ENCODE peak calls at places on chromosomes 4 and X, in ten cellular contexts. One of them, this sample, is unnamed.

GRCh38 chr4:88320780-88321373 is 36.5 kb upstream of the PPM1K start:
- DNase-seq in sigmoid colon: no peak
- DNase-seq in DND-41: peak; percentile 59
- DNase-seq in pancreas: no peak
- DNase-seq in aorta: no peak
- DNase-seq in body of pancreas: no peak
- DNase-seq in OCI-LY7: peak; percentile 89
- DNase-seq in Caco-2: no peak
- DNase-seq in heart right ventricle: no peak
- DNase-seq in effector memory CD4-positive, alpha-beta T cell: no peak
- DNase-seq in this sample: peak; percentile 33

GRCh38 chr4:179625391-179625790 is 2183.2 kb upstream of the AGA start:
- DNase-seq in aorta: no peak
- DNase-seq in heart right ventricle: no peak
- DNase-seq in DND-41: no peak
- DNase-seq in body of pancreas: no peak
- DNase-seq in Caco-2: no peak
- DNase-seq in OCI-LY7: no peak
- DNase-seq in sigmoid colon: no peak
- DNase-seq in effector memory CD4-positive, alpha-beta T cell: no peak
- DNase-seq in pancreas: no peak
- DNase-seq in this sample: no peak

GRCh38 chr4:10694826-10695209 is 10.2 kb upstream of the CLNK start:
- DNase-seq in effector memory CD4-positive, alpha-beta T cell: no peak
- DNase-seq in DND-41: no peak
- DNase-seq in Caco-2: no peak
- DNase-seq in body of pancreas: no peak
- DNase-seq in pancreas: no peak
- DNase-seq in sigmoid colon: no peak
- DNase-seq in aorta: no peak
- DNase-seq in heart right ventricle: no peak
- DNase-seq in OCI-LY7: no peak
- DNase-seq in this sample: no peak

GRCh38 chr4:119626943-119627266 is 1.7 kb downstream of the PDE5A start:
- DNase-seq in aorta: no peak
- DNase-seq in DND-41: no peak
- DNase-seq in effector memory CD4-positive, alpha-beta T cell: no peak
- DNase-seq in body of pancreas: no peak
- DNase-seq in sigmoid colon: no peak
- DNase-seq in heart right ventricle: no peak
- DNase-seq in OCI-LY7: no peak
- DNase-seq in Caco-2: peak; percentile 53
- DNase-seq in pancreas: no peak
- DNase-seq in this sample: no peak

GRCh38 chrX:78548012-78548411 is 111.1 kb downstream of the RTL3 start:
- DNase-seq in body of pancreas: no peak
- DNase-seq in OCI-LY7: no peak
- DNase-seq in DND-41: no peak
- DNase-seq in aorta: no peak
- DNase-seq in sigmoid colon: no peak
- DNase-seq in heart right ventricle: no peak
- DNase-seq in pancreas: no peak
- DNase-seq in effector memory CD4-positive, alpha-beta T cell: no peak
- DNase-seq in Caco-2: no peak
- DNase-seq in this sample: no peak

GRCh38 chr4:46441116-46441859 is 51.4 kb upstream of the GABRA2 start:
- DNase-seq in body of pancreas: no peak
- DNase-seq in aorta: no peak
- DNase-seq in sigmoid colon: no peak
- DNase-seq in OCI-LY7: no peak
- DNase-seq in heart right ventricle: no peak
- DNase-seq in pancreas: no peak
- DNase-seq in effector memory CD4-positive, alpha-beta T cell: no peak
- DNase-seq in DND-41: no peak
- DNase-seq in Caco-2: no peak
- DNase-seq in this sample: no peak

GRCh38 chr4:13484749-13485345 is 707 bp upstream of the RAB28 start:
- DNase-seq in pancreas: no peak
- DNase-seq in effector memory CD4-positive, alpha-beta T cell: no peak
- DNase-seq in aorta: no peak
- DNase-seq in sigmoid colon: no peak
- DNase-seq in heart right ventricle: no peak
- DNase-seq in OCI-LY7: peak; percentile 49
- DNase-seq in body of pancreas: no peak
- DNase-seq in Caco-2: no peak
- DNase-seq in DND-41: no peak
- DNase-seq in this sample: no peak

GRCh38 chr4:82801910-82802521 is 3.4 kb upstream of the SCD5 start:
- DNase-seq in sigmoid colon: no peak
- DNase-seq in pancreas: no peak
- DNase-seq in body of pancreas: peak; percentile 42
- DNase-seq in effector memory CD4-positive, alpha-beta T cell: no peak
- DNase-seq in DND-41: no peak
- DNase-seq in OCI-LY7: peak; percentile 12
- DNase-seq in aorta: no peak
- DNase-seq in Caco-2: no peak
- DNase-seq in heart right ventricle: no peak
- DNase-seq in this sample: no peak

GRCh38 chr4:120842046-120842445 is 80.5 kb downstream of the PRDM5 start:
- DNase-seq in effector memory CD4-positive, alpha-beta T cell: no peak
- DNase-seq in heart right ventricle: no peak
- DNase-seq in body of pancreas: no peak
- DNase-seq in sigmoid colon: no peak
- DNase-seq in OCI-LY7: no peak
- DNase-seq in DND-41: no peak
- DNase-seq in pancreas: no peak
- DNase-seq in aorta: no peak
- DNase-seq in Caco-2: no peak
- DNase-seq in this sample: no peak

GRCh38 chr4:15231265-15232091 is 196.4 kb upstream of the C1QTNF7 start:
- DNase-seq in effector memory CD4-positive, alpha-beta T cell: peak; percentile 57
- DNase-seq in Caco-2: peak; percentile 67
- DNase-seq in heart right ventricle: peak; percentile 44
- DNase-seq in pancreas: peak; percentile 37
- DNase-seq in sigmoid colon: peak; percentile 91
- DNase-seq in body of pancreas: peak; percentile 72
- DNase-seq in aorta: peak; percentile 87
- DNase-seq in OCI-LY7: peak; percentile 79
- DNase-seq in DND-41: peak; percentile 82
- DNase-seq in this sample: peak; percentile 72

GRCh38 chr4:146275370-146275769 is 61.0 kb downstream of the REELD1 start:
- DNase-seq in heart right ventricle: no peak
- DNase-seq in Caco-2: no peak
- DNase-seq in effector memory CD4-positive, alpha-beta T cell: no peak
- DNase-seq in pancreas: no peak
- DNase-seq in body of pancreas: no peak
- DNase-seq in OCI-LY7: no peak
- DNase-seq in sigmoid colon: no peak
- DNase-seq in DND-41: no peak
- DNase-seq in aorta: no peak
- DNase-seq in this sample: no peak

GRCh38 chr4:66694716-66695115 is 850.6 kb downstream of the CENPC start:
- DNase-seq in sigmoid colon: no peak
- DNase-seq in DND-41: no peak
- DNase-seq in heart right ventricle: no peak
- DNase-seq in aorta: no peak
- DNase-seq in body of pancreas: no peak
- DNase-seq in effector memory CD4-positive, alpha-beta T cell: no peak
- DNase-seq in OCI-LY7: no peak
- DNase-seq in pancreas: peak; percentile 13
- DNase-seq in Caco-2: no peak
- DNase-seq in this sample: no peak

GRCh38 chr4:76108467-76109181 is 34.1 kb downstream of the ART3 start:
- DNase-seq in sigmoid colon: no peak
- DNase-seq in pancreas: no peak
- DNase-seq in DND-41: no peak
- DNase-seq in effector memory CD4-positive, alpha-beta T cell: no peak
- DNase-seq in heart right ventricle: no peak
- DNase-seq in OCI-LY7: peak; percentile 35
- DNase-seq in body of pancreas: no peak
- DNase-seq in Caco-2: no peak
- DNase-seq in aorta: no peak
- DNase-seq in this sample: no peak

GRCh38 chr4:74674750-74675149 is 119.6 kb downstream of the BTC start:
- DNase-seq in pancreas: no peak
- DNase-seq in DND-41: no peak
- DNase-seq in Caco-2: no peak
- DNase-seq in body of pancreas: no peak
- DNase-seq in effector memory CD4-positive, alpha-beta T cell: no peak
- DNase-seq in sigmoid colon: no peak
- DNase-seq in aorta: no peak
- DNase-seq in heart right ventricle: no peak
- DNase-seq in OCI-LY7: peak; percentile 2
- DNase-seq in this sample: no peak

GRCh38 chr4:40164459-40164858 is 32.4 kb upstream of the RHOH start:
- DNase-seq in pancreas: no peak
- DNase-seq in Caco-2: no peak
- DNase-seq in sigmoid colon: no peak
- DNase-seq in body of pancreas: no peak
- DNase-seq in aorta: no peak
- DNase-seq in DND-41: no peak
- DNase-seq in effector memory CD4-positive, alpha-beta T cell: no peak
- DNase-seq in OCI-LY7: no peak
- DNase-seq in heart right ventricle: no peak
- DNase-seq in this sample: no peak

GRCh38 chr4:190015538-190016368 is 11.3 kb downstream of the FRG2 start:
- DNase-seq in sigmoid colon: no peak
- DNase-seq in aorta: no peak
- DNase-seq in body of pancreas: no peak
- DNase-seq in pancreas: no peak
- DNase-seq in effector memory CD4-positive, alpha-beta T cell: no peak
- DNase-seq in OCI-LY7: no peak
- DNase-seq in heart right ventricle: no peak
- DNase-seq in Caco-2: no peak
- DNase-seq in DND-41: no peak
- DNase-seq in this sample: no peak

GRCh38 chr4:109816082-109816442 is 500 bp downstream of the GAR1 start:
- DNase-seq in heart right ventricle: peak; percentile 15
- DNase-seq in OCI-LY7: peak; percentile 30
- DNase-seq in body of pancreas: peak; percentile 31
- DNase-seq in pancreas: no peak
- DNase-seq in effector memory CD4-positive, alpha-beta T cell: peak; percentile 34
- DNase-seq in sigmoid colon: no peak
- DNase-seq in Caco-2: peak; percentile 32
- DNase-seq in aorta: peak; percentile 75
- DNase-seq in DND-41: peak; percentile 62
- DNase-seq in this sample: peak; percentile 52

GRCh38 chrX:9320940-9321339 is 143.9 kb upstream of the TBL1X start:
- DNase-seq in body of pancreas: no peak
- DNase-seq in OCI-LY7: no peak
- DNase-seq in sigmoid colon: no peak
- DNase-seq in heart right ventricle: no peak
- DNase-seq in pancreas: no peak
- DNase-seq in Caco-2: peak; percentile 40
- DNase-seq in DND-41: no peak
- DNase-seq in effector memory CD4-positive, alpha-beta T cell: no peak
- DNase-seq in aorta: no peak
- DNase-seq in this sample: no peak

GRCh38 chrX:9647475-9647874 is 118.2 kb downstream of the GPR143 start:
- DNase-seq in pancreas: no peak
- DNase-seq in OCI-LY7: no peak
- DNase-seq in effector memory CD4-positive, alpha-beta T cell: no peak
- DNase-seq in sigmoid colon: no peak
- DNase-seq in Caco-2: no peak
- DNase-seq in heart right ventricle: no peak
- DNase-seq in DND-41: no peak
- DNase-seq in aorta: no peak
- DNase-seq in body of pancreas: no peak
- DNase-seq in this sample: no peak

GRCh38 chr4:153472122-153473037 is 6.2 kb downstream of the TMEM131L start:
- DNase-seq in DND-41: no peak
- DNase-seq in aorta: no peak
- DNase-seq in pancreas: no peak
- DNase-seq in body of pancreas: no peak
- DNase-seq in sigmoid colon: no peak
- DNase-seq in effector memory CD4-positive, alpha-beta T cell: no peak
- DNase-seq in heart right ventricle: no peak
- DNase-seq in OCI-LY7: no peak
- DNase-seq in Caco-2: no peak
- DNase-seq in this sample: no peak
- H3K4me1 ChIP-seq in DND-41: peaks cover 87% of the 10 kb centered on the region
- H3K4me1 ChIP-seq in aorta: no peaks in the 10 kb centered on the region
- H3K4me1 ChIP-seq in pancreas: peaks cover 17% of the 10 kb centered on the region
- H3K4me1 ChIP-seq in body of pancreas: peaks cover 49% of the 10 kb centered on the region
- H3K4me1 ChIP-seq in sigmoid colon: no peaks in the 10 kb centered on the region
- H3K4me1 ChIP-seq in effector memory CD4-positive, alpha-beta T cell: peaks cover 38% of the 10 kb centered on the region
- H3K4me1 ChIP-seq in heart right ventricle: peaks cover 59% of the 10 kb centered on the region
- H3K4me1 ChIP-seq in OCI-LY7: peaks cover 80% of the 10 kb centered on the region
- H3K4me1 ChIP-seq in Caco-2: peaks cover 9% of the 10 kb centered on the region
- H3K4me1 ChIP-seq in this sample: peaks cover 64% of the 10 kb centered on the region

GRCh38 chr4:26864904-26865303 is 4.3 kb downstream of the STIM2 start:
- DNase-seq in heart right ventricle: no peak
- DNase-seq in sigmoid colon: no peak
- DNase-seq in pancreas: no peak
- DNase-seq in OCI-LY7: no peak
- DNase-seq in Caco-2: no peak
- DNase-seq in effector memory CD4-positive, alpha-beta T cell: no peak
- DNase-seq in body of pancreas: no peak
- DNase-seq in aorta: no peak
- DNase-seq in DND-41: no peak
- DNase-seq in this sample: no peak
- H3K4me1 ChIP-seq in heart right ventricle: peaks cover 73% of the 10 kb centered on the region
- H3K4me1 ChIP-seq in sigmoid colon: no peaks in the 10 kb centered on the region
- H3K4me1 ChIP-seq in pancreas: peaks cover 44% of the 10 kb centered on the region
- H3K4me1 ChIP-seq in OCI-LY7: peaks cover 58% of the 10 kb centered on the region
- H3K4me1 ChIP-seq in Caco-2: peaks cover 7% of the 10 kb centered on the region
- H3K4me1 ChIP-seq in effector memory CD4-positive, alpha-beta T cell: peaks cover 41% of the 10 kb centered on the region
- H3K4me1 ChIP-seq in body of pancreas: peaks cover 56% of the 10 kb centered on the region
- H3K4me1 ChIP-seq in aorta: peaks cover 4% of the 10 kb centered on the region
- H3K4me1 ChIP-seq in DND-41: peaks cover 59% of the 10 kb centered on the region
- H3K4me1 ChIP-seq in this sample: peaks cover 69% of the 10 kb centered on the region

GRCh38 chr4:108560624-108561023 is 59.8 kb upstream of the RPL34 start:
- DNase-seq in DND-41: no peak
- DNase-seq in OCI-LY7: no peak
- DNase-seq in body of pancreas: no peak
- DNase-seq in pancreas: no peak
- DNase-seq in heart right ventricle: no peak
- DNase-seq in Caco-2: no peak
- DNase-seq in aorta: no peak
- DNase-seq in effector memory CD4-positive, alpha-beta T cell: no peak
- DNase-seq in sigmoid colon: no peak
- DNase-seq in this sample: no peak
- H3K4me1 ChIP-seq in DND-41: peaks cover 5% of the 10 kb centered on the region
- H3K4me1 ChIP-seq in OCI-LY7: peaks cover 34% of the 10 kb centered on the region
- H3K4me1 ChIP-seq in body of pancreas: no peaks in the 10 kb centered on the region
- H3K4me1 ChIP-seq in pancreas: no peaks in the 10 kb centered on the region
- H3K4me1 ChIP-seq in heart right ventricle: peaks cover 25% of the 10 kb centered on the region
- H3K4me1 ChIP-seq in Caco-2: no peaks in the 10 kb centered on the region
- H3K4me1 ChIP-seq in aorta: no peaks in the 10 kb centered on the region
- H3K4me1 ChIP-seq in effector memory CD4-positive, alpha-beta T cell: no peaks in the 10 kb centered on the region
- H3K4me1 ChIP-seq in sigmoid colon: no peaks in the 10 kb centered on the region
- H3K4me1 ChIP-seq in this sample: no peaks in the 10 kb centered on the region

DNA sequence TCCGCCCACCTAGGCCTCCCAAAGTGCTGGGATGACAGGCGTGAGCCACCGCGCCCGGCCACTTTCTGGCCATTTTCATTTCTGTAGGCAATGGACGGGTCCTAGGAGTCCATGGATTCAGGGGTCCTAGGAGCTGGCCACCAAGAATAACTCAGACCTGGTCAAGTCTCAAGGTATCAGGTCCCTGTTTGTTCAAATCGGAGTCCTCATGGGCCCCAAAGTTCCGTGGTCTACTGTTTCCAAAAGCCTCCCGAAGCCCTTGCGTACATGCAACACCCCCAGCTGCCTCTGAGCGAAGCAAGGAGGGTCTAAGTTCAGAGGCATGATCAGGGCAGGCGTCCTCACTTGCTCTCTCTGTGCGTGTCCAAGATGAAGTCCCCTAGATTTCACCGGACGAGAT is 30.1 kb downstream of the P2RY8 start:
- DNase-seq in effector memory CD4-positive, alpha-beta T cell: no peak
- DNase-seq in OCI-LY7: no peak
- DNase-seq in pancreas: no peak
- DNase-seq in heart right ventricle: no peak
- DNase-seq in Caco-2: no peak
- DNase-seq in DND-41: peak; percentile 2
- DNase-seq in body of pancreas: no peak
- DNase-seq in sigmoid colon: no peak
- DNase-seq in aorta: peak; percentile 28
- DNase-seq in this sample: no peak
- H3K4me1 ChIP-seq in effector memory CD4-positive, alpha-beta T cell: peaks cover 7% of the 10 kb centered on the region
- H3K4me1 ChIP-seq in OCI-LY7: peaks cover 61% of the 10 kb centered on the region
- H3K4me1 ChIP-seq in pancreas: no peaks in the 10 kb centered on the region
- H3K4me1 ChIP-seq in heart right ventricle: peaks cover 52% of the 10 kb centered on the region
- H3K4me1 ChIP-seq in Caco-2: no peaks in the 10 kb centered on the region
- H3K4me1 ChIP-seq in DND-41: peaks cover 13% of the 10 kb centered on the region
- H3K4me1 ChIP-seq in body of pancreas: no peaks in the 10 kb centered on the region
- H3K4me1 ChIP-seq in sigmoid colon: no peaks in the 10 kb centered on the region
- H3K4me1 ChIP-seq in aorta: no peaks in the 10 kb centered on the region
- H3K4me1 ChIP-seq in this sample: peaks cover 23% of the 10 kb centered on the region

This sample was measured in CD8-positive, alpha-beta memory T cell.